ENCODE peak calls at places on chromosomes 7 and 10, in seven cellular contexts. P is fibroblast of the aortic adventitia, X is kidney tubule cell, G is NCI-H510A treated with DMSO at 0.1 percent for 48 hours, L is posterior cingulate gyrus, U is ovary, R is epithelial cell of proximal tubule. N is an unnamed sample.

GRCh38 chr7:83271212-83272099 is 108.8 kb upstream of the PCLO start:
- DNase-seq in L (no peak), G (peak), U (no peak), X (peak), R (no peak), P (peak), N (peak)

GRCh38 chr10:31133251-31133627 is 101.6 kb upstream of the ZNF438 start:
- DNase-seq in X (no peak), R (no peak), P (no peak), U (no peak), G (no peak), L (no peak), N (no peak)

GRCh38 chr7:157404002-157404401 is 67.2 kb downstream of the DNAJB6 start:
- DNase-seq in R (no peak), U (no peak), X (no peak), L (no peak), P (no peak), G (no peak), N (no peak)

GRCh38 chr10:99337261-99337905 is 8.2 kb downstream of the CNNM1 start:
- DNase-seq in P (no peak), U (no peak), X (peak), G (no peak), R (no peak), L (no peak), N (no peak)

GRCh38 chr7:91046322-91047088 is 217.7 kb upstream of the FZD1 start:
- DNase-seq in U (no peak), R (no peak), L (no peak), G (no peak), P (peak), X (peak), N (no peak)

GRCh38 chr7:145036592-145037386 is 200.9 kb upstream of the TPK1 start:
- DNase-seq in G (peak), P (peak), R (peak), L (no peak), U (no peak), X (peak), N (no peak)

GRCh38 chr10:129765664-129766550 is 198.2 kb downstream of the EBF3 start:
- DNase-seq in G (no peak), L (no peak), U (no peak), X (no peak), P (no peak), R (no peak), N (no peak)

GRCh38 chr10:69901623-69902505 is 100.2 kb downstream of the COL13A1 start:
- DNase-seq in U (peak), P (peak), R (no peak), X (peak), G (peak), L (peak), N (peak)

GRCh38 chr10:36248314-36248981 is 606.4 kb upstream of the FZD8 start:
- DNase-seq in R (no peak), X (no peak), U (no peak), G (no peak), L (no peak), P (peak), N (no peak)

N was measured in C1 segment of cervical spinal cord.